ENCODE peak calls at places on chromosome 15, in four cellular contexts. N is pancreas, F is left ventricle myocardium inferior, B is breast epithelium. X is an unnamed sample.

GRCh38 chr15:41633609-41634008 is 26.6 kb upstream of the MGA start:
- DNase-seq in N (no peak), F (no peak), B (no peak), X (no peak)

GRCh38 chr15:56442354-56442753 is 22.6 kb downstream of the MNS1 start:
- DNase-seq in N (no peak), F (no peak), B (no peak), X (no peak)

GRCh38 chr15:99511529-99511864 is 54.3 kb upstream of the MEF2A start:
- DNase-seq in N (no peak), F (no peak), B (no peak), X (no peak)

GRCh38 chr15:35746121-35746520 is 200.2 kb upstream of the DPH6 start:
- DNase-seq in N (no peak), F (no peak), B (no peak), X (no peak)

GRCh38 chr15:44812029-44812517 is 75.7 kb downstream of the TRIM69 start:
- DNase-seq in N (peak; percentile 59), F (peak; percentile 26), B (no peak), X (no peak)

GRCh38 chr15:68623301-68623892 is 44.6 kb downstream of the CORO2B start:
- DNase-seq in N (no peak), F (peak; percentile 49), B (no peak), X (no peak)

GRCh38 chr15:44222478-44222877 is 27.4 kb upstream of the FRMD5 start:
- DNase-seq in N (no peak), F (no peak), B (no peak), X (no peak)

GRCh38 chr15:58286541-58286940 is 145.2 kb upstream of the LIPC start:
- DNase-seq in N (no peak), F (no peak), B (no peak), X (no peak)

GRCh38 chr15:35194296-35194695 is 109.2 kb upstream of the NANOGP8 start:
- DNase-seq in N (no peak), F (no peak), B (no peak), X (no peak)

GRCh38 chr15:29618586-29618985 is 203.7 kb downstream of the TJP1 start:
- DNase-seq in N (no peak), F (no peak), B (no peak), X (no peak)

GRCh38 chr15:91338763-91339162 is 238.7 kb downstream of the SV2B start:
- DNase-seq in N (no peak), F (no peak), B (no peak), X (no peak)

GRCh38 chr15:79437275-79438000 is 5.3 kb downstream of the MINAR1 start:
- DNase-seq in N (no peak), F (no peak), B (no peak), X (no peak)

GRCh38 chr15:68666120-68666811 is 87.5 kb downstream of the CORO2B start:
- DNase-seq in N (no peak), F (no peak), B (no peak), X (peak; percentile 41)

GRCh38 chr15:48936666-48937065 is 27.1 kb downstream of the SHC4 start:
- DNase-seq in N (no peak), F (no peak), B (no peak), X (no peak)

GRCh38 chr15:51738553-51738952 is 1.1 kb upstream of the LYSMD2 start:
- DNase-seq in N (no peak), F (no peak), B (no peak), X (no peak)

GRCh38 chr15:69609176-69609575 is 156.6 kb downstream of the RPLP1 start:
- DNase-seq in N (no peak), F (no peak), B (no peak), X (no peak)

GRCh38 chr15:48191574-48192225 is at the start of gene CTXN2:
- DNase-seq in N (no peak), F (no peak), B (no peak), X (no peak)

GRCh38 chr15:81514769-81515168 is 140.8 kb upstream of the TMC3 start:
- DNase-seq in N (no peak), F (no peak), B (no peak), X (no peak)

GRCh38 chr15:96296264-96296663 is 34.2 kb upstream of the NR2F2 start:
- DNase-seq in N (no peak), F (no peak), B (no peak), X (no peak)

GRCh38 chr15:78234515-78235040 is at the start of gene ACSBG1:
- DNase-seq in N (no peak), F (no peak), B (peak; percentile 36), X (no peak)

GRCh38 chr15:76932090-76932966 is 779 bp downstream of the RCN2 start:
- DNase-seq in N (no peak), F (no peak), B (no peak), X (no peak)

GRCh38 chr15:27486036-27486435 is 515.1 kb downstream of the GABRG3 start:
- DNase-seq in N (no peak), F (no peak), B (no peak), X (no peak)

GRCh38 chr15:48522911-48523310 is 122.6 kb downstream of the FBN1 start:
- DNase-seq in N (no peak), F (no peak), B (no peak), X (no peak)

GRCh38 chr15:42331235-42331634 is 28.1 kb upstream of the CAPN3 start:
- DNase-seq in N (no peak), F (no peak), B (no peak), X (no peak)

GRCh38 chr15:73359653-73360052 is 9.1 kb downstream of the HCN4 start:
- DNase-seq in N (no peak), F (no peak), B (no peak), X (no peak)

GRCh38 chr15:89114974-89115373 is 26.7 kb downstream of the ABHD2 start:
- DNase-seq in N (peak; percentile 63), F (no peak), B (no peak), X (peak; percentile 73)

DNA sequence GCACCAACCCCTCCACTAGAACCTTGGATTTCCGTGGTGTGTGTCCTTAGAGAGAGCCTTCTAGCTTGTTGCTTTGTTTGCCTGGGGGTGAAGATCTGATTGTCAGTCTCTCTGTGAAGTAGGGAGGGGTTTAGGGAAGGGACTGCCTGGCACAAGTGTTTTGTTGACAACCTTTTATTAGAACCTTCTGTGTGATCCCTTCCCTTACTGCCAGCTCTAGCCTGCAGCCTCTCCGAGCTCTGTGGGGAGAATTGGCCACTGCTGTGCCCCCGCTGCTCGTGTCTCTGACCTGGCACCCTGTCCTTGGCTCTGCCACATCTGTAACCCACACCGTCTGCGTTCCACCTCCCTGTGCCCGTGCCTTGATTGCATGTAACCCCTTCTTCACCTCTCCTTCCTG is 30.9 kb upstream of the PCSK6 start:
- DNase-seq in N (no peak), F (no peak), B (no peak), X (no peak)
- H3K27ac ChIP-seq in N (no peak overlapping the region), F (no peak overlapping the region), B (no peak overlapping the region), X (no peak overlapping the region)

GRCh38 chr15:31330836-31331235 is 4.2 kb downstream of the KLF13 start:
- DNase-seq in N (no peak), F (peak; percentile 68), B (no peak), X (no peak)

GRCh38 chr15:31333119-31333518 is 6.5 kb downstream of the KLF13 start:
- DNase-seq in N (peak; percentile 49), F (no peak), B (no peak), X (no peak)

GRCh38 chr15:31332681-31333071 is 6.0 kb downstream of the KLF13 start:
- DNase-seq in N (no peak), F (no peak), B (no peak), X (no peak)

GRCh38 chr15:31331389-31331788 is 4.8 kb downstream of the KLF13 start:
- DNase-seq in N (no peak), F (no peak), B (no peak), X (no peak)

DNA sequence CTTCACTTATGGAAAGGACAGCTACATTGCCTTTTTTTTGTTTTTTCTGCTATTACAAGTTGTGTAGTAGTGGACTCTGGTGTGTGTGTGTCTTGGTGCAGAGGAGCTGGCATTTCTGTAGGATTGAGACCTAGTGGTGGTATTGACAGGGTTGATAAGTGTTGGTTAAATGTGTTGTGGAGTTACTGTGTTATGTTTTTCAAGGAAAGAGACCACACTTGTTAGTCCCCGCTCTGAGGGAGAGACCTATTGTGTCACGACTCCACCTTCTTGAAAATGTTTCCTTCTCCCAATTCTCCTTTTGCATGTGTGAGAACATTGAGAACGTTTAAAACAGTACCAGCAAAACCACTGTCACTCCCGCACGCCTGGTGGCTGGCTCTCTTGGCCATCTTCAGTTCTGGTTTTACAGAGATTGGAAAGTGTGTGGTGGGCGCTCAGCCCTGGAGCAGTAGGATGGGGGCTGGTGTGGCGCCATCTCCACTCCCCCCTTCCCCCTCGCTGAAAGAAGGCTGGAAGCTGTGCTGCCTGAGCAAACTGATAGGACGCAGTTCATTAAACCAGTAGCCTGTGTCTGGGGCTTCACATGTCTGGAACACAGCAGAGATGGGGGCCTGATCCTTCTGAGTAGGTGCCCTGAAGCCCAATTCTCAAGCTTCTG is 5.5 kb downstream of the KLF13 start:
- DNase-seq in N (no peak), F (no peak), B (no peak), X (no peak)
- H3K4me1 ChIP-seq in N (no peaks in the 10 kb centered on the region), F (peaks cover 92% of the 10 kb centered on the region), B (peaks cover 9% of the 10 kb centered on the region), X (no peaks in the 10 kb centered on the region)

DNA sequence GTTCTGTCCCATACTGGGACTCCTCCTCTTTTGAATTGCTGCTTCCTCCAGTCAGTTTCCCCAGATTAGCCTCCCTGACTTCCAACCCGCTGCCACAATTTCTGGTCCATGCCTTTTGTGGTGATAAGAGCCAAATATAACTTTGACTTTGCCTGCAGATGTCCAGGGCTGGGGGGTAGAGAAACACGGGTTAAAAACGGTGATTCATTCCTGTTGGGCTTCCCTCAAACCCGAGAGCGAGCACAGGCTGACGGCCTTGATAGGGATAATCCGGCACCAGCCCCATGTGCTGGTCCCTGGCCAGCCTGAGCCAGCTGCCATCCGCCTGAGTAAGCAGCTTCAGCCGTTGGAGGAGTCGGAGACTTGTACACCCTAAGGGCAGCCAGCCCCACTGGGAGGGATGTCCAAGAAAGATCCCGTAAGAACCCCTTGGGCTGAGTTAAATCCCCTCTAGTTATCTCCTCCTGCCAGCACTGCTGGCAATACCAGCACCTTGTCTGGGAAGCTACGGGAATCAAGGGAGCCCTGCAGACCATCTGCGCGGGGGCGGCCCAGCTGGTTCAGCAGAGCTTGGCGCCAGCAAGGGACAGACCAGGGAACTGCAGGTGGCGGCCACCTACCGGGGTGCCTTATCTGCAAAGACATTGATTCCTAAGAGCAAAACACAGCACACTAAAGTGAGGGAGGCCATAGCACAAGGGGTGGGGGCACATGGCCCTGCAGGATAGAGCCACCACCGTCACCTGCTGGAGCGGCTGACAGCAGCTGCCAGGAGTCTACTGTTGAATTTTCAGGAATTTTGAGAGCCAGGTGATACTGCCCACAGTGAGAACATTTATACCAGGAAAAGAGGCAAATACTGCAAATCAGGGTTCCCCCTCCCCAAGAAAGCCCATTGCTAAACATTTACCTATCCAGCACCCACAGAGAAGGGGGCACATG is 18.1 kb downstream of the CSPG4 start:
- DNase-seq in N (peak; percentile 81), F (peak; percentile 76), B (no peak), X (peak; percentile 87)
- H3K27ac ChIP-seq in N (peak overlapping the region; percentile 28), F (peak overlapping the region; percentile 71), B (peak overlapping the region; percentile 79), X (peak overlapping the region; percentile 93)

DNA sequence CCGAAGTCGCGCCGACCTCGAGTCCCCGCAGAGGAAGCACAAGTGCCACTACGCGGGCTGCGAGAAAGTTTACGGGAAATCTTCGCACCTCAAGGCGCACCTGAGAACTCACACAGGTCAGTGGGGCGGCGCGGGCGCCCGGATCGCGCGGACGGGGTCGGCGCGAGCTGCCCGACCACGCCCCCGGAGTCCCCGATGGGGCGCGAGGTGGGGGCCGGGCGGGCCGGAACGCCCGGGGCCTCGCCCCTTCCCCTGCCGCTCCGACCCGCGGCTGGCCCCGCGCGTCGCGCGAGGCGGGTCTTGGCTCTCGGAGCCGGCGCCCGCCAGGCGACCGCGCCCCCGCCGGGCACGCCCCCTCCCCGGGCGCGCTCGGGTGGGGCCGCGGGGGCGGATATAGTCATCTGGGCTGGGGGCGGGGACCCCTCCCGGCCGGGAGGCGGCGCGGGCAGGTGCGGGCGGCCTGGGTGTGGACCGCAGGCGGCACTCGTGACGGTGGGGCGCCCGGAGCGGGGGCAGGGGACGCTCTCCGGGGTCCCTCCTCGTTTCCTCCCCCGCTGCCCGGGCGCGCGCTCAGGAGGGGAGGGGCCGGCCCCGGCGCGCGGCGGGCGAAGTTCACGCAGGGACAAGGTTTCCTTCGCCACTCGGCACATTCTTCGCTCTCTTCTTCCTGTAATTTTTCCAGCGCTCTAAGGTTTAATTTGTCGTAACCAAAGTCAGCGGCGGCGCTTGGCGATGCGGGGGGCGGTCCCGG is 1.2 kb downstream of the KLF13 start:
- DNase-seq in N (peak; percentile 78), F (peak; percentile 75), B (no peak), X (peak; percentile 83)
- H3K4me1 ChIP-seq in N (no peaks in the 10 kb centered on the region), F (peaks cover 72% of the 10 kb centered on the region), B (peaks cover 4% of the 10 kb centered on the region), X (peaks cover 42% of the 10 kb centered on the region)

X was measured in tibial artery.